ENCODE peak calls at places on chromosomes 4 and X, in ten cellular contexts. One of them, this sample, is unnamed.

GRCh38 chrX:15151267-15152196 is 118.4 kb downstream of the ASB9 start:
- DNase-seq in PC-3: peak; percentile 12
- DNase-seq in cardiac muscle cell: no peak
- DNase-seq in lower lobe of right lung: no peak
- DNase-seq in WERI-Rb-1: no peak
- DNase-seq in left ventricle myocardium inferior: no peak
- DNase-seq in heart left ventricle: no peak
- DNase-seq in heart right ventricle: no peak
- DNase-seq in astrocyte: no peak
- DNase-seq in neural progenitor cell: no peak
- DNase-seq in this sample: no peak

GRCh38 chr4:169054879-169055278 is 44.8 kb upstream of the CBR4 start:
- DNase-seq in PC-3: no peak
- DNase-seq in cardiac muscle cell: no peak
- DNase-seq in lower lobe of right lung: no peak
- DNase-seq in WERI-Rb-1: no peak
- DNase-seq in left ventricle myocardium inferior: no peak
- DNase-seq in heart left ventricle: no peak
- DNase-seq in heart right ventricle: no peak
- DNase-seq in astrocyte: no peak
- DNase-seq in neural progenitor cell: no peak
- DNase-seq in this sample: no peak

GRCh38 chrX:42930951-42931350 is 153.0 kb upstream of the PPP1R2C start:
- DNase-seq in PC-3: no peak
- DNase-seq in cardiac muscle cell: no peak
- DNase-seq in lower lobe of right lung: no peak
- DNase-seq in WERI-Rb-1: no peak
- DNase-seq in left ventricle myocardium inferior: no peak
- DNase-seq in heart left ventricle: no peak
- DNase-seq in heart right ventricle: no peak
- DNase-seq in astrocyte: no peak
- DNase-seq in neural progenitor cell: no peak
- DNase-seq in this sample: no peak

GRCh38 chr4:126701756-126702155 is 931.0 kb upstream of the INTU start:
- DNase-seq in PC-3: no peak
- DNase-seq in cardiac muscle cell: peak; percentile 10
- DNase-seq in lower lobe of right lung: no peak
- DNase-seq in WERI-Rb-1: no peak
- DNase-seq in left ventricle myocardium inferior: peak; percentile 40
- DNase-seq in heart left ventricle: peak; percentile 43
- DNase-seq in heart right ventricle: peak; percentile 41
- DNase-seq in astrocyte: peak; percentile 87
- DNase-seq in neural progenitor cell: no peak
- DNase-seq in this sample: peak; percentile 11

GRCh38 chr4:139975830-139976272 is 178.1 kb downstream of the MAML3 start:
- DNase-seq in PC-3: peak; percentile 47
- DNase-seq in cardiac muscle cell: peak; percentile 85
- DNase-seq in lower lobe of right lung: no peak
- DNase-seq in WERI-Rb-1: no peak
- DNase-seq in left ventricle myocardium inferior: no peak
- DNase-seq in heart left ventricle: no peak
- DNase-seq in heart right ventricle: no peak
- DNase-seq in astrocyte: no peak
- DNase-seq in neural progenitor cell: no peak
- DNase-seq in this sample: no peak

GRCh38 chrX:12789976-12790375 is 1.2 kb upstream of the PRPS2 start:
- DNase-seq in PC-3: no peak
- DNase-seq in cardiac muscle cell: no peak
- DNase-seq in lower lobe of right lung: no peak
- DNase-seq in WERI-Rb-1: no peak
- DNase-seq in left ventricle myocardium inferior: no peak
- DNase-seq in heart left ventricle: no peak
- DNase-seq in heart right ventricle: no peak
- DNase-seq in astrocyte: no peak
- DNase-seq in neural progenitor cell: no peak
- DNase-seq in this sample: no peak

GRCh38 chrX:68681443-68681941 is 34.0 kb downstream of the STARD8 start:
- DNase-seq in PC-3: no peak
- DNase-seq in cardiac muscle cell: peak; percentile 85
- DNase-seq in lower lobe of right lung: no peak
- DNase-seq in WERI-Rb-1: no peak
- DNase-seq in left ventricle myocardium inferior: no peak
- DNase-seq in heart left ventricle: peak; percentile 32
- DNase-seq in heart right ventricle: no peak
- DNase-seq in astrocyte: peak; percentile 79
- DNase-seq in neural progenitor cell: no peak
- DNase-seq in this sample: no peak

GRCh38 chrX:23786268-23786815 is 3.4 kb downstream of the SAT1 start:
- DNase-seq in PC-3: no peak
- DNase-seq in cardiac muscle cell: peak; percentile 39
- DNase-seq in lower lobe of right lung: peak; percentile 42
- DNase-seq in WERI-Rb-1: no peak
- DNase-seq in left ventricle myocardium inferior: no peak
- DNase-seq in heart left ventricle: no peak
- DNase-seq in heart right ventricle: no peak
- DNase-seq in astrocyte: no peak
- DNase-seq in neural progenitor cell: no peak
- DNase-seq in this sample: no peak

GRCh38 chr4:172543249-172543648 is 625.4 kb upstream of the GALNT7 start:
- DNase-seq in PC-3: no peak
- DNase-seq in cardiac muscle cell: no peak
- DNase-seq in lower lobe of right lung: no peak
- DNase-seq in WERI-Rb-1: no peak
- DNase-seq in left ventricle myocardium inferior: no peak
- DNase-seq in heart left ventricle: no peak
- DNase-seq in heart right ventricle: no peak
- DNase-seq in astrocyte: no peak
- DNase-seq in neural progenitor cell: peak; percentile 8
- DNase-seq in this sample: no peak

GRCh38 chr4:21948347-21949072 is at the start of gene KCNIP4:
- DNase-seq in PC-3: no peak
- DNase-seq in cardiac muscle cell: peak; percentile 9
- DNase-seq in lower lobe of right lung: no peak
- DNase-seq in WERI-Rb-1: peak; percentile 69
- DNase-seq in left ventricle myocardium inferior: no peak
- DNase-seq in heart left ventricle: no peak
- DNase-seq in heart right ventricle: no peak
- DNase-seq in astrocyte: peak; percentile 22
- DNase-seq in neural progenitor cell: peak; percentile 83
- DNase-seq in this sample: peak; percentile 28

GRCh38 chr4:44256414-44256813 is 192.2 kb downstream of the KCTD8 start:
- DNase-seq in PC-3: peak; percentile 8
- DNase-seq in cardiac muscle cell: no peak
- DNase-seq in lower lobe of right lung: no peak
- DNase-seq in WERI-Rb-1: peak; percentile 11
- DNase-seq in left ventricle myocardium inferior: no peak
- DNase-seq in heart left ventricle: no peak
- DNase-seq in heart right ventricle: no peak
- DNase-seq in astrocyte: no peak
- DNase-seq in neural progenitor cell: peak; percentile 50
- DNase-seq in this sample: no peak
- TF ChIP-seq CTCF in PC-3: peak; percentile 17
- TF ChIP-seq CTCF in cardiac muscle cell: no peak
- TF ChIP-seq CTCF in lower lobe of right lung: no peak
- TF ChIP-seq CTCF in WERI-Rb-1: no peak
- TF ChIP-seq CTCF in left ventricle myocardium inferior: no peak
- TF ChIP-seq CTCF in heart left ventricle: no peak
- TF ChIP-seq CTCF in heart right ventricle: no peak
- TF ChIP-seq CTCF in astrocyte: no peak
- TF ChIP-seq CTCF in neural progenitor cell: peak; percentile 43
- TF ChIP-seq CTCF in this sample: no peak

GRCh38 chr4:79650794-79651431 is 242.9 kb upstream of the GK2 start:
- DNase-seq in PC-3: no peak
- DNase-seq in cardiac muscle cell: peak; percentile 77
- DNase-seq in lower lobe of right lung: no peak
- DNase-seq in WERI-Rb-1: no peak
- DNase-seq in left ventricle myocardium inferior: no peak
- DNase-seq in heart left ventricle: no peak
- DNase-seq in heart right ventricle: no peak
- DNase-seq in astrocyte: peak; percentile 84
- DNase-seq in neural progenitor cell: no peak
- DNase-seq in this sample: no peak
- H3K27ac ChIP-seq in PC-3: no peak overlapping the region
- H3K27ac ChIP-seq in cardiac muscle cell: no peak overlapping the region
- H3K27ac ChIP-seq in lower lobe of right lung: peak overlapping the region; percentile 2
- H3K27ac ChIP-seq in WERI-Rb-1: no peak overlapping the region
- H3K27ac ChIP-seq in left ventricle myocardium inferior: no peak overlapping the region
- H3K27ac ChIP-seq in heart left ventricle: no peak overlapping the region
- H3K27ac ChIP-seq in heart right ventricle: no peak overlapping the region
- H3K27ac ChIP-seq in astrocyte: peak overlapping the region; percentile 72
- H3K27ac ChIP-seq in neural progenitor cell: no peak overlapping the region
- H3K27ac ChIP-seq in this sample: no peak overlapping the region

GRCh38 chr4:112516076-112516385 is at the start of gene NEUROG2:
- DNase-seq in PC-3: no peak
- DNase-seq in cardiac muscle cell: no peak
- DNase-seq in lower lobe of right lung: no peak
- DNase-seq in WERI-Rb-1: no peak
- DNase-seq in left ventricle myocardium inferior: no peak
- DNase-seq in heart left ventricle: no peak
- DNase-seq in heart right ventricle: no peak
- DNase-seq in astrocyte: no peak
- DNase-seq in neural progenitor cell: no peak
- DNase-seq in this sample: no peak

GRCh38 chr4:112514079-112514448 is 1.9 kb downstream of the NEUROG2 start:
- DNase-seq in PC-3: no peak
- DNase-seq in cardiac muscle cell: no peak
- DNase-seq in lower lobe of right lung: no peak
- DNase-seq in WERI-Rb-1: no peak
- DNase-seq in left ventricle myocardium inferior: no peak
- DNase-seq in heart left ventricle: no peak
- DNase-seq in heart right ventricle: no peak
- DNase-seq in astrocyte: no peak
- DNase-seq in neural progenitor cell: peak; percentile 66
- DNase-seq in this sample: no peak

GRCh38 chr4:112515278-112516075 is 503 bp downstream of the NEUROG2 start:
- DNase-seq in PC-3: peak; percentile 18
- DNase-seq in cardiac muscle cell: peak; percentile 40
- DNase-seq in lower lobe of right lung: no peak
- DNase-seq in WERI-Rb-1: peak; percentile 32
- DNase-seq in left ventricle myocardium inferior: no peak
- DNase-seq in heart left ventricle: peak; percentile 21
- DNase-seq in heart right ventricle: no peak
- DNase-seq in astrocyte: peak; percentile 17
- DNase-seq in neural progenitor cell: peak; percentile 68
- DNase-seq in this sample: no peak

GRCh38 chr4:112516401-112517066 is 554 bp upstream of the NEUROG2 start:
- DNase-seq in PC-3: no peak
- DNase-seq in cardiac muscle cell: no peak
- DNase-seq in lower lobe of right lung: no peak
- DNase-seq in WERI-Rb-1: peak; percentile 57
- DNase-seq in left ventricle myocardium inferior: no peak
- DNase-seq in heart left ventricle: peak; percentile 22
- DNase-seq in heart right ventricle: no peak
- DNase-seq in astrocyte: no peak
- DNase-seq in neural progenitor cell: peak; percentile 96
- DNase-seq in this sample: no peak

DNA sequence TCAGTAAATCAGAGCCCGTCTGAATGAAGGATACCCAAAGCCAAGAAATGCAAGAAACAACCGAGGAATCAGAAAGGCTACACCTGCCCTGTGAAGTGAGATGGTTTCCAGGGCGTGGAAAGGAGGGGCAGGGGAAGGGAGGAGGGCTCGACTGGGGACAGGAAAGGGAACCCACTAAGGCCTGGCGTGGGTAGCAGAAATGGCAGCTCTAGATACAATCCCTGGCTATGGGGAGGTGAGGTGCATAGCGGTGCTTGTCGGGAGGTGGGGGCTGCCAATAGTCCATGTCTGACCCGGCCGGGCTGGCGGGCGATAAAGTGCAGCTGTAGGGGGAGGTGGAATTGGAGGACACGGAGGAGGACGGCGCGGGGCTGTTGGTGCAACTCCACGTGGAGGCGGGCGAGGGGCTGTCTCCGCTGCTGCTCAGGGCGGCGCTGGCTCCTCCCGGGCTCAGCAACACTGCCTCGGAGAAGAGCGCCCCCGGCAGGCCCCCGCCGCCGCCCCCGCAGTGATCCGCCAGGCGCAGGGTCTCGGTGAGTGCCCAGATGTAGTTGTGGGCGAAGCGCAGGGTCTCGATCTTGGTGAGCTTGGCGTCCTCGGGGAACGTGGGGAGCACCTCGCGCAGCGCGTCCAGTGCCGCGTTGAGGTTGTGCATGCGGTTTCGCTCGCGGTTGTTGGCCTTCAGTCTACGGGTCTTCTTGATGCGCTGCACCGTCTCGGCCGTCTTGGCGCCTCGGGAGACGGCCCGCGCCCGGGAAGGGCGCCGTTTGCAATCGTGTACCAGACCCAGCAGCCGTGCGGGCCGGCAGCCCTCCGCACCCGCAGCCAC is 1.3 kb downstream of the NEUROG2 start:
- DNase-seq in PC-3: no peak
- DNase-seq in cardiac muscle cell: no peak
- DNase-seq in lower lobe of right lung: no peak
- DNase-seq in WERI-Rb-1: peak; percentile 42
- DNase-seq in left ventricle myocardium inferior: no peak
- DNase-seq in heart left ventricle: no peak
- DNase-seq in heart right ventricle: no peak
- DNase-seq in astrocyte: no peak
- DNase-seq in neural progenitor cell: peak; percentile 64
- DNase-seq in this sample: no peak
- H3K4me3 ChIP-seq in PC-3: peak overlapping the region; percentile 69
- H3K4me3 ChIP-seq in cardiac muscle cell: peak overlapping the region; percentile 22
- H3K4me3 ChIP-seq in lower lobe of right lung: peak overlapping the region; percentile 59
- H3K4me3 ChIP-seq in WERI-Rb-1: peak overlapping the region; percentile 45
- H3K4me3 ChIP-seq in left ventricle myocardium inferior: peak overlapping the region; percentile 69
- H3K4me3 ChIP-seq in heart left ventricle: peak overlapping the region; percentile 63
- H3K4me3 ChIP-seq in heart right ventricle: peak overlapping the region; percentile 44
- H3K4me3 ChIP-seq in astrocyte: peak overlapping the region; percentile 54
- H3K4me3 ChIP-seq in neural progenitor cell: peak overlapping the region; percentile 51
- H3K4me3 ChIP-seq in this sample: peak overlapping the region; percentile 39

DNA sequence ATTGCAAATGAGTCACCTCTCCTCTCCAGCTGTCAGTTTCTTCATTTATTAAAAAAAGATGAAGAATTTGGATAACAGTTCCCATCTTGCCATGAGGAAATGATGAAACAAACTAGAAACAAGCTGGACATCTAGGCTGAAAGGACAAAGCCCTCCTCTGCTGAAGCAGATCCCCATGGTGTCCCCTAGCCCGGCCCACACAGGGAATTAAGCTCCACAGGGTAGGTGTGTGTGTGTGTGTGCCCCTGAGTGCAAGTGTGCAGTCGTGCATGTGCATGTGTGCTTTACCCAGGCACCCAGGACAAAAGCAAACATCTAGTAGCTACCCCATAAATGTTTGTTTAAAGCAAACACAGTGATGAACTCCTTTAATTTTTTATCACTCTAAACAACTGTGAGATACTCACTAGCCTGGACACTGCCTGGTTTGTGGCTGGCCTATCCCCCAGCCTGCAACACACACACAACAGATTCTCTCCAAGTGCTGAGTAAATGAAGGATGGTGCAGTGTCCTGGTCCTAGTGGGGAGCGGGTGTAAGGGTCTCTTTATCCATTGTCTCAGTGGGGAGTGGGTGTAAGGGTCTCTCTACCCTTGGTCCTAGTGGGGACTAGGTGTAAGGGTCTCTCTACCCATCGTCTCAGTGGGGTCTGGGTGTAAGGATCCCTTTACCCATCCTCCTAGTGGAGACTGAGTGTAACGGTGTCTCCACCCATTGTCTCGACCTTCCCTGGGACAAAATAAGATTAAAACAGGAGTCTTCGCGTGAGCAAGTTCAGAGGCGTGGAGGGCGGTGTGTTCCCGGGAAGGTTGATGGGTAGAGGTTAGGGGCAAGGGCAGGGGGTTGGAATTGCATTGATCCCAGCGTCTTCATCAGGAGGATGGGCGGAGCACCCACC is 688 bp upstream of the EVC start:
- DNase-seq in PC-3: peak; percentile 20
- DNase-seq in cardiac muscle cell: peak; percentile 37
- DNase-seq in lower lobe of right lung: no peak
- DNase-seq in WERI-Rb-1: peak; percentile 48
- DNase-seq in left ventricle myocardium inferior: no peak
- DNase-seq in heart left ventricle: no peak
- DNase-seq in heart right ventricle: no peak
- DNase-seq in astrocyte: no peak
- DNase-seq in neural progenitor cell: peak; percentile 57
- DNase-seq in this sample: no peak
- TF ChIP-seq CTCF in PC-3: peak; percentile 40
- TF ChIP-seq CTCF in cardiac muscle cell: peak; percentile 53
- TF ChIP-seq CTCF in lower lobe of right lung: peak; percentile 18
- TF ChIP-seq CTCF in WERI-Rb-1: peak; percentile 62
- TF ChIP-seq CTCF in left ventricle myocardium inferior: peak; percentile 31
- TF ChIP-seq CTCF in heart left ventricle: no peak
- TF ChIP-seq CTCF in heart right ventricle: peak; percentile 25
- TF ChIP-seq CTCF in astrocyte: peak; percentile 46
- TF ChIP-seq CTCF in neural progenitor cell: peak; percentile 55
- TF ChIP-seq CTCF in this sample: no peak